ENCODE peak calls at places on chromosomes 5 and 9, in ten cellular contexts. U is CD8-positive, alpha-beta memory T cell; X is fibroblast of the aortic adventitia; G is naive B cell; Z is mammary epithelial cell; Q is tibial nerve; S is GDM1; V is stimulated activated CD8-positive, alpha-beta memory T cell treated with anti-CD3 and anti-CD28 coated beads, Interleukin-15, amount 100 ng/mL, for 24 hours; D is right lobe of liver; I is lower leg skin. T is an unnamed sample.

GRCh38 chr9:127698985-127699670 is 7.7 kb upstream of the CFAP157 start:
- DNase-seq in U (peak; percentile 81), X (peak; percentile 98), G (peak; percentile 86), Z (peak; percentile 85), Q (peak; percentile 98), S (no peak), V (peak; percentile 49), D (peak; percentile 96), I (peak; percentile 98), T (no peak)

GRCh38 chr5:159764283-159764927 is 151.9 kb upstream of the ADRA1B start:
- DNase-seq in U (no peak), X (peak; percentile 94), G (no peak), Z (no peak), Q (peak; percentile 4), S (peak; percentile 21), V (no peak), D (no peak), I (no peak), T (peak; percentile 28)

GRCh38 chr5:134142806-134143205 is 28.3 kb downstream of the TCF7 start:
- DNase-seq in U (no peak), X (no peak), G (no peak), Z (no peak), Q (no peak), S (no peak), V (no peak), D (no peak), I (peak; percentile 12), T (no peak)

GRCh38 chr9:132447346-132447745 is 37.3 kb downstream of the CFAP77 start:
- DNase-seq in U (no peak), X (no peak), G (no peak), Z (no peak), Q (no peak), S (no peak), V (no peak), D (no peak), I (no peak), T (no peak)

GRCh38 chr5:124280044-124280443 is 466.4 kb downstream of the ZNF608 start:
- DNase-seq in U (no peak), X (no peak), G (no peak), Z (no peak), Q (no peak), S (no peak), V (no peak), D (no peak), I (no peak), T (no peak)

GRCh38 chr5:149730620-149731331 is 666 bp downstream of the PPARGC1B start:
- DNase-seq in U (peak; percentile 56), X (no peak), G (peak; percentile 44), Z (peak; percentile 45), Q (no peak), S (peak; percentile 39), V (peak; percentile 35), D (peak; percentile 73), I (peak; percentile 39), T (peak; percentile 47)

GRCh38 chr9:69380301-69380700 is 55.3 kb downstream of the ENTREP1 start:
- DNase-seq in U (no peak), X (no peak), G (no peak), Z (no peak), Q (no peak), S (no peak), V (no peak), D (no peak), I (no peak), T (peak; percentile 33)

GRCh38 chr5:6401410-6401809 is 23.1 kb upstream of the MED10 start:
- DNase-seq in U (no peak), X (no peak), G (no peak), Z (peak; percentile 37), Q (no peak), S (no peak), V (no peak), D (no peak), I (no peak), T (peak; percentile 51)

GRCh38 chr5:132688536-132689409 is 15.0 kb downstream of the IL4 start:
- DNase-seq in U (peak; percentile 15), X (peak; percentile 43), G (no peak), Z (no peak), Q (no peak), S (no peak), V (no peak), D (no peak), I (no peak), T (no peak)

GRCh38 chr9:16653491-16654407 is 216.7 kb downstream of the BNC2 start:
- DNase-seq in U (no peak), X (peak; percentile 42), G (no peak), Z (no peak), Q (peak; percentile 38), S (no peak), V (no peak), D (peak; percentile 59), I (no peak), T (no peak)

GRCh38 chr9:71285191-71285656 is 163.8 kb upstream of the TRPM3 start:
- DNase-seq in U (peak; percentile 3), X (peak; percentile 77), G (peak; percentile 6), Z (peak; percentile 46), Q (peak; percentile 83), S (peak; percentile 15), V (no peak), D (no peak), I (peak; percentile 51), T (peak; percentile 72)

GRCh38 chr5:69275563-69275962 is 40.9 kb downstream of the CDK7 start:
- DNase-seq in U (no peak), X (no peak), G (no peak), Z (no peak), Q (no peak), S (no peak), V (no peak), D (no peak), I (no peak), T (no peak)

GRCh38 chr5:177545487-177546261 is 8.7 kb downstream of the FAM193B start:
- DNase-seq in U (no peak), X (peak; percentile 97), G (no peak), Z (peak; percentile 90), Q (peak; percentile 87), S (no peak), V (no peak), D (no peak), I (peak; percentile 79), T (no peak)

GRCh38 chr5:150766265-150766664 is 7.4 kb upstream of the DCTN4 start:
- DNase-seq in U (no peak), X (no peak), G (no peak), Z (no peak), Q (no peak), S (no peak), V (no peak), D (no peak), I (no peak), T (no peak)

GRCh38 chr5:97297063-97297715 is 114.1 kb upstream of the RIOK2 start:
- DNase-seq in U (no peak), X (peak; percentile 1), G (no peak), Z (peak; percentile 6), Q (no peak), S (no peak), V (no peak), D (no peak), I (no peak), T (peak; percentile 72)

GRCh38 chr5:167951121-167951520 is 340.3 kb upstream of the WWC1 start:
- DNase-seq in U (no peak), X (no peak), G (no peak), Z (no peak), Q (no peak), S (no peak), V (no peak), D (no peak), I (no peak), T (no peak)

GRCh38 chr9:136576269-136576626 is 30.4 kb upstream of the NOTCH1 start:
- DNase-seq in U (no peak), X (peak; percentile 28), G (no peak), Z (peak; percentile 81), Q (no peak), S (no peak), V (no peak), D (no peak), I (no peak), T (peak; percentile 77)

T was measured in PC-3.